ENCODE peak calls at places on chromosomes 4 and X, in eight cellular contexts. One of them, this sample, is unnamed.

GRCh38 chr4:20288047-20288650 is 36.4 kb downstream of the SLIT2 start:
- DNase-seq in RWPE2: no peak
- DNase-seq in psoas muscle: no peak
- DNase-seq in lung: no peak
- DNase-seq in HL-60: no peak
- DNase-seq in BJ: no peak
- DNase-seq in stomach: no peak
- DNase-seq in HCT116: no peak
- DNase-seq in this sample: peak

GRCh38 chr4:57191523-57192034 is 81.4 kb upstream of the IGFBP7 start:
- DNase-seq in stomach: no peak
- DNase-seq in RWPE2: no peak
- DNase-seq in HL-60: no peak
- DNase-seq in HCT116: no peak
- DNase-seq in psoas muscle: no peak
- DNase-seq in lung: no peak
- DNase-seq in BJ: no peak
- DNase-seq in this sample: peak

GRCh38 chr4:137534516-137534915 is 2.2 kb upstream of the PCDH18 start:
- DNase-seq in lung: no peak
- DNase-seq in psoas muscle: no peak
- DNase-seq in HCT116: no peak
- DNase-seq in HL-60: no peak
- DNase-seq in stomach: no peak
- DNase-seq in BJ: no peak
- DNase-seq in RWPE2: no peak
- DNase-seq in this sample: no peak

GRCh38 chrX:48700951-48701653 is 4.6 kb downstream of the SUV39H1 start:
- DNase-seq in lung: no peak
- DNase-seq in BJ: no peak
- DNase-seq in HCT116: no peak
- DNase-seq in HL-60: peak
- DNase-seq in RWPE2: no peak
- DNase-seq in psoas muscle: no peak
- DNase-seq in stomach: no peak
- DNase-seq in this sample: no peak

GRCh38 chr4:38292529-38292928 is 332.3 kb downstream of the PTTG2 start:
- DNase-seq in HCT116: no peak
- DNase-seq in HL-60: no peak
- DNase-seq in psoas muscle: no peak
- DNase-seq in BJ: no peak
- DNase-seq in stomach: no peak
- DNase-seq in RWPE2: no peak
- DNase-seq in lung: no peak
- DNase-seq in this sample: no peak

GRCh38 chr4:57282556-57283310 is 172.5 kb upstream of the IGFBP7 start:
- DNase-seq in psoas muscle: no peak
- DNase-seq in RWPE2: no peak
- DNase-seq in HCT116: no peak
- DNase-seq in HL-60: no peak
- DNase-seq in lung: no peak
- DNase-seq in stomach: no peak
- DNase-seq in BJ: no peak
- DNase-seq in this sample: no peak

GRCh38 chr4:74455361-74456055 is 10.6 kb downstream of the AREG start:
- DNase-seq in HL-60: no peak
- DNase-seq in BJ: no peak
- DNase-seq in RWPE2: no peak
- DNase-seq in lung: no peak
- DNase-seq in stomach: no peak
- DNase-seq in HCT116: no peak
- DNase-seq in psoas muscle: no peak
- DNase-seq in this sample: no peak

GRCh38 chr4:145956288-145956890 is 17.8 kb upstream of the ZNF827 start:
- DNase-seq in BJ: no peak
- DNase-seq in HL-60: peak
- DNase-seq in stomach: no peak
- DNase-seq in RWPE2: no peak
- DNase-seq in HCT116: no peak
- DNase-seq in psoas muscle: no peak
- DNase-seq in lung: no peak
- DNase-seq in this sample: no peak

GRCh38 chr4:76630748-76631147 is 195.7 kb downstream of the SHROOM3 start:
- DNase-seq in RWPE2: no peak
- DNase-seq in HL-60: no peak
- DNase-seq in HCT116: no peak
- DNase-seq in lung: no peak
- DNase-seq in psoas muscle: no peak
- DNase-seq in BJ: no peak
- DNase-seq in stomach: no peak
- DNase-seq in this sample: no peak

GRCh38 chr4:106986486-106986885 is 49.6 kb downstream of the DKK2 start:
- DNase-seq in RWPE2: no peak
- DNase-seq in stomach: no peak
- DNase-seq in lung: no peak
- DNase-seq in BJ: peak
- DNase-seq in psoas muscle: no peak
- DNase-seq in HCT116: no peak
- DNase-seq in HL-60: no peak
- DNase-seq in this sample: peak

GRCh38 chr4:78120144-78120880 is 63.2 kb downstream of the FRAS1 start:
- DNase-seq in HCT116: no peak
- DNase-seq in BJ: no peak
- DNase-seq in RWPE2: no peak
- DNase-seq in psoas muscle: no peak
- DNase-seq in lung: no peak
- DNase-seq in HL-60: no peak
- DNase-seq in stomach: no peak
- DNase-seq in this sample: no peak

GRCh38 chr4:115332078-115332477 is 218.7 kb upstream of the NDST4 start:
- DNase-seq in HL-60: no peak
- DNase-seq in HCT116: no peak
- DNase-seq in BJ: no peak
- DNase-seq in lung: no peak
- DNase-seq in RWPE2: no peak
- DNase-seq in psoas muscle: no peak
- DNase-seq in stomach: no peak
- DNase-seq in this sample: no peak

GRCh38 chr4:147793569-147793968 is 61.7 kb downstream of the ARHGAP10 start:
- DNase-seq in stomach: no peak
- DNase-seq in HL-60: no peak
- DNase-seq in HCT116: no peak
- DNase-seq in RWPE2: no peak
- DNase-seq in lung: no peak
- DNase-seq in psoas muscle: no peak
- DNase-seq in BJ: no peak
- DNase-seq in this sample: no peak

GRCh38 chr4:108193891-108194672 is 25.4 kb upstream of the LEF1 start:
- DNase-seq in HL-60: no peak
- DNase-seq in BJ: peak
- DNase-seq in RWPE2: no peak
- DNase-seq in lung: no peak
- DNase-seq in HCT116: no peak
- DNase-seq in stomach: no peak
- DNase-seq in psoas muscle: no peak
- DNase-seq in this sample: no peak

GRCh38 chrX:70826715-70827114 is 81.8 kb downstream of the TEX11 start:
- DNase-seq in lung: no peak
- DNase-seq in stomach: no peak
- DNase-seq in RWPE2: no peak
- DNase-seq in HL-60: no peak
- DNase-seq in HCT116: no peak
- DNase-seq in BJ: no peak
- DNase-seq in psoas muscle: no peak
- DNase-seq in this sample: no peak

GRCh38 chr4:65521666-65522065 is 148.6 kb downstream of the EPHA5 start:
- DNase-seq in lung: no peak
- DNase-seq in RWPE2: no peak
- DNase-seq in psoas muscle: no peak
- DNase-seq in HL-60: no peak
- DNase-seq in HCT116: no peak
- DNase-seq in stomach: no peak
- DNase-seq in BJ: no peak
- DNase-seq in this sample: no peak

GRCh38 chrX:11180571-11180970 is 69.4 kb downstream of the HCCS start:
- DNase-seq in HCT116: no peak
- DNase-seq in RWPE2: no peak
- DNase-seq in HL-60: no peak
- DNase-seq in BJ: no peak
- DNase-seq in stomach: no peak
- DNase-seq in lung: no peak
- DNase-seq in psoas muscle: no peak
- DNase-seq in this sample: no peak

GRCh38 chr4:159758061-159758460 is 655.2 kb downstream of the RAPGEF2 start:
- DNase-seq in HL-60: no peak
- DNase-seq in RWPE2: no peak
- DNase-seq in stomach: no peak
- DNase-seq in lung: no peak
- DNase-seq in BJ: no peak
- DNase-seq in HCT116: no peak
- DNase-seq in psoas muscle: no peak
- DNase-seq in this sample: no peak
- TF ChIP-seq CTCF in HL-60: no peak
- TF ChIP-seq CTCF in RWPE2: no peak
- TF ChIP-seq CTCF in stomach: no peak
- TF ChIP-seq CTCF in lung: no peak
- TF ChIP-seq CTCF in BJ: no peak
- TF ChIP-seq CTCF in HCT116: no peak
- TF ChIP-seq CTCF in psoas muscle: no peak
- TF ChIP-seq CTCF in this sample: no peak

GRCh38 chrX:19807414-19807813 is 80.0 kb downstream of the SH3KBP1 start:
- DNase-seq in HCT116: no peak
- DNase-seq in BJ: no peak
- DNase-seq in stomach: no peak
- DNase-seq in psoas muscle: no peak
- DNase-seq in lung: no peak
- DNase-seq in RWPE2: no peak
- DNase-seq in HL-60: no peak
- DNase-seq in this sample: no peak
- H3K4me3 ChIP-seq in HCT116: no peak
- H3K4me3 ChIP-seq in BJ: no peak
- H3K4me3 ChIP-seq in stomach: no peak
- H3K4me3 ChIP-seq in psoas muscle: no peak
- H3K4me3 ChIP-seq in lung: no peak
- H3K4me3 ChIP-seq in RWPE2: no peak
- H3K4me3 ChIP-seq in HL-60: no peak
- H3K4me3 ChIP-seq in this sample: no peak

GRCh38 chr4:40978548-40978947 is 228.8 kb downstream of the NSUN7 start:
- DNase-seq in stomach: no peak
- DNase-seq in lung: no peak
- DNase-seq in HCT116: no peak
- DNase-seq in BJ: no peak
- DNase-seq in RWPE2: no peak
- DNase-seq in HL-60: no peak
- DNase-seq in psoas muscle: no peak
- DNase-seq in this sample: no peak

GRCh38 chr4:40976343-40976742 is 226.6 kb downstream of the NSUN7 start:
- DNase-seq in lung: no peak
- DNase-seq in RWPE2: no peak
- DNase-seq in HL-60: peak
- DNase-seq in BJ: no peak
- DNase-seq in psoas muscle: no peak
- DNase-seq in HCT116: peak
- DNase-seq in stomach: peak
- DNase-seq in this sample: peak

GRCh38 chr4:40986375-40986774 is 228.0 kb downstream of the APBB2 start:
- DNase-seq in RWPE2: no peak
- DNase-seq in BJ: no peak
- DNase-seq in HL-60: no peak
- DNase-seq in psoas muscle: no peak
- DNase-seq in stomach: no peak
- DNase-seq in HCT116: no peak
- DNase-seq in lung: no peak
- DNase-seq in this sample: no peak

GRCh38 chr4:40984051-40984450 is 230.3 kb downstream of the APBB2 start:
- DNase-seq in BJ: no peak
- DNase-seq in HCT116: no peak
- DNase-seq in HL-60: no peak
- DNase-seq in psoas muscle: no peak
- DNase-seq in stomach: no peak
- DNase-seq in RWPE2: no peak
- DNase-seq in lung: no peak
- DNase-seq in this sample: no peak

DNA sequence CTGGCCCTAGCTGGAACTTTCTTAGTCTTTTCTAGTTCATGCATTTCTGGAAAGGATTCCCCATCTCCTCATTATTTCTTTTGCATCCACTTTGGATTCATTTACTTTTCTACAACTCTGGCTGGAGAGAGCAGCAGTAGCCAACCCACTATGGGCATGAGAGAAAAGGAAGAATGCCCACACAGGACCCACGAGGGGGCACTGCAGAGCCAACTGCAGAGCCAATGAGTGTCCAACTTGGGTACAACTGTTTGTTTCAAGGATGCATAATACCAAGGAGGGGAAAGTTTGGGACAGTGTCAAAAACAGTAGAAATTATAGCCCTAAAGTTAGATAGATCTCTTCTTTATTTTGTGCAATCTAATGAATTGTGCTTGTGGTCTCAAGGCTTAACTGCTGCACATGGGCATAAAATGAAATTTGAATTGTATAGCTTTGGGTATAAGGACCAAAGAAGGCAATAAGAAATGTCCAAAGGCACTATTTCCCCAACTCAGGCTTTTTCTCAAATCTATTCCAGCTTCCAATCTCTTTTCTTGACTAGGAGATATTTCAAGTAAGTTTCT is 230.6 kb downstream of the NSUN7 start:
- DNase-seq in RWPE2: no peak
- DNase-seq in HL-60: no peak
- DNase-seq in HCT116: no peak
- DNase-seq in BJ: no peak
- DNase-seq in psoas muscle: no peak
- DNase-seq in stomach: no peak
- DNase-seq in lung: no peak
- DNase-seq in this sample: no peak
- TF ChIP-seq CTCF in RWPE2: peak
- TF ChIP-seq CTCF in HL-60: peak
- TF ChIP-seq CTCF in HCT116: peak
- TF ChIP-seq CTCF in BJ: peak
- TF ChIP-seq CTCF in psoas muscle: peak
- TF ChIP-seq CTCF in stomach: no peak
- TF ChIP-seq CTCF in lung: peak
- TF ChIP-seq CTCF in this sample: peak

DNA sequence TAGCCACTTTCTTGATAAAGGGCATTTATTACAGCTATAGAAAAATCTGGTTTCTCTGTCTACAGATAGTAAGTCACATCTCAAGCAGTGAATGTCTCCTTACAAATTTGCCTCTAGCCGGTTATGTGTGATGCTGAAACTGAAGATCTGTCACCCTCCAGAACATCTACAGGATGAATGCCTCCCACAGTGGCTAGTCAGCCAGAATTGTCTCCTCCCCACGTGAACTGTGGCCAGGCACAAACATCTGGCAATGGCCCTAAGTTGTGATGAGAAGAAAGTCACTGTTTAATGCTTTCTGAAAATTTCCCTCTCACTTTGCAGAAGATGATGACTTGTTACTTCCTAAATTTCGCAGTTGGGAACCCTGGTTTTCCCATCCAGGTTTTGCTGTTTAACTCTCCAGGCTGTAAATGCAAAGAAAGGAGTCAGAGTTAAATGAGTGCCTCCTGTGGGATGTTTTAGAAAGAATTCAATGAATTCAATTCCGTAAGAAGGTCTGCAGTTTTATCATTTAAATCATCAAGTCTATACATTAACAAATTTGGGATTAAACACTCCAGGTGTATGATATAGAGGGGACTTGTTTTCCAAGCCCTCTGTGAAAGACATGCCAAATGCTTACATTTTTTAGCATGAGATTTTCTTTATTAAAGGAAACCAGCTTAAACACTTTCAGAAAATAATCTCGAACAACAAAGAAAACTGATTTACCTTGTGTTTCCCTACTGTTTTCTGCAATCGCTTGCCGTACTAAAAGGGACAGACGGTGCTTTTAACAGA is 55.4 kb upstream of the TLR3 start:
- DNase-seq in lung: no peak
- DNase-seq in psoas muscle: no peak
- DNase-seq in RWPE2: no peak
- DNase-seq in HL-60: no peak
- DNase-seq in stomach: no peak
- DNase-seq in HCT116: no peak
- DNase-seq in BJ: no peak
- DNase-seq in this sample: no peak
- H3K4me3 ChIP-seq in lung: no peak
- H3K4me3 ChIP-seq in psoas muscle: no peak
- H3K4me3 ChIP-seq in RWPE2: no peak
- H3K4me3 ChIP-seq in HL-60: no peak
- H3K4me3 ChIP-seq in stomach: no peak
- H3K4me3 ChIP-seq in HCT116: no peak
- H3K4me3 ChIP-seq in BJ: no peak
- H3K4me3 ChIP-seq in this sample: no peak